ENCODE peak calls at places on chromosomes 6 and 20, in nine cellular contexts. One of them, this sample, is unnamed.

GRCh38 chr6:99241905-99242534 is 107.5 kb downstream of the FAXC start:
- DNase-seq in sciatic nerve: no peak
- DNase-seq in psoas muscle: no peak
- DNase-seq in stimulated activated CD8-positive, alpha-beta memory T cell treated with anti-CD3 and anti-CD28 coated beads, Interleukin-2, amount 100 ng/mL, for 48 hours: no peak
- DNase-seq in kidney glomerular epithelial cell: peak; percentile 31
- DNase-seq in iris pigment epithelial cell: peak; percentile 55
- DNase-seq in CD4-positive, alpha-beta memory T cell: no peak
- DNase-seq in cardiac fibroblast: peak; percentile 14
- DNase-seq in posterior vena cava: no peak
- DNase-seq in this sample: no peak

GRCh38 chr20:43959079-43959919 is 44.6 kb downstream of the TOX2 start:
- DNase-seq in sciatic nerve: no peak
- DNase-seq in psoas muscle: no peak
- DNase-seq in stimulated activated CD8-positive, alpha-beta memory T cell treated with anti-CD3 and anti-CD28 coated beads, Interleukin-2, amount 100 ng/mL, for 48 hours: no peak
- DNase-seq in kidney glomerular epithelial cell: no peak
- DNase-seq in iris pigment epithelial cell: peak; percentile 29
- DNase-seq in CD4-positive, alpha-beta memory T cell: peak; percentile 63
- DNase-seq in cardiac fibroblast: peak; percentile 61
- DNase-seq in posterior vena cava: peak; percentile 49
- DNase-seq in this sample: no peak

GRCh38 chr20:41786158-41786557 is 168.0 kb upstream of the CHD6 start:
- DNase-seq in sciatic nerve: no peak
- DNase-seq in psoas muscle: no peak
- DNase-seq in stimulated activated CD8-positive, alpha-beta memory T cell treated with anti-CD3 and anti-CD28 coated beads, Interleukin-2, amount 100 ng/mL, for 48 hours: no peak
- DNase-seq in kidney glomerular epithelial cell: no peak
- DNase-seq in iris pigment epithelial cell: peak; percentile 16
- DNase-seq in CD4-positive, alpha-beta memory T cell: no peak
- DNase-seq in cardiac fibroblast: no peak
- DNase-seq in posterior vena cava: no peak
- DNase-seq in this sample: no peak

GRCh38 chr6:25423358-25423757 is 144.2 kb downstream of the CARMIL1 start:
- DNase-seq in sciatic nerve: no peak
- DNase-seq in psoas muscle: no peak
- DNase-seq in stimulated activated CD8-positive, alpha-beta memory T cell treated with anti-CD3 and anti-CD28 coated beads, Interleukin-2, amount 100 ng/mL, for 48 hours: no peak
- DNase-seq in kidney glomerular epithelial cell: no peak
- DNase-seq in iris pigment epithelial cell: no peak
- DNase-seq in CD4-positive, alpha-beta memory T cell: no peak
- DNase-seq in cardiac fibroblast: no peak
- DNase-seq in posterior vena cava: no peak
- DNase-seq in this sample: no peak

GRCh38 chr6:30895343-30895742 is 11.0 kb downstream of the DDR1 start:
- DNase-seq in sciatic nerve: no peak
- DNase-seq in psoas muscle: no peak
- DNase-seq in stimulated activated CD8-positive, alpha-beta memory T cell treated with anti-CD3 and anti-CD28 coated beads, Interleukin-2, amount 100 ng/mL, for 48 hours: no peak
- DNase-seq in kidney glomerular epithelial cell: no peak
- DNase-seq in iris pigment epithelial cell: no peak
- DNase-seq in CD4-positive, alpha-beta memory T cell: no peak
- DNase-seq in cardiac fibroblast: no peak
- DNase-seq in posterior vena cava: peak; percentile 19
- DNase-seq in this sample: no peak

GRCh38 chr20:32971703-32972161 is 32.5 kb downstream of the SUN5 start:
- DNase-seq in sciatic nerve: peak; percentile 13
- DNase-seq in psoas muscle: no peak
- DNase-seq in stimulated activated CD8-positive, alpha-beta memory T cell treated with anti-CD3 and anti-CD28 coated beads, Interleukin-2, amount 100 ng/mL, for 48 hours: no peak
- DNase-seq in kidney glomerular epithelial cell: no peak
- DNase-seq in iris pigment epithelial cell: no peak
- DNase-seq in CD4-positive, alpha-beta memory T cell: no peak
- DNase-seq in cardiac fibroblast: no peak
- DNase-seq in posterior vena cava: no peak
- DNase-seq in this sample: no peak

GRCh38 chr6:17086469-17086868 is 15.4 kb upstream of the STMND1 start:
- DNase-seq in sciatic nerve: no peak
- DNase-seq in psoas muscle: no peak
- DNase-seq in stimulated activated CD8-positive, alpha-beta memory T cell treated with anti-CD3 and anti-CD28 coated beads, Interleukin-2, amount 100 ng/mL, for 48 hours: no peak
- DNase-seq in kidney glomerular epithelial cell: peak; percentile 52
- DNase-seq in iris pigment epithelial cell: peak; percentile 68
- DNase-seq in CD4-positive, alpha-beta memory T cell: peak; percentile 7
- DNase-seq in cardiac fibroblast: peak; percentile 82
- DNase-seq in posterior vena cava: no peak
- DNase-seq in this sample: no peak

GRCh38 chr6:3309391-3310050 is 50.8 kb downstream of the PSMG4 start:
- DNase-seq in sciatic nerve: peak; percentile 30
- DNase-seq in psoas muscle: no peak
- DNase-seq in stimulated activated CD8-positive, alpha-beta memory T cell treated with anti-CD3 and anti-CD28 coated beads, Interleukin-2, amount 100 ng/mL, for 48 hours: no peak
- DNase-seq in kidney glomerular epithelial cell: no peak
- DNase-seq in iris pigment epithelial cell: no peak
- DNase-seq in CD4-positive, alpha-beta memory T cell: no peak
- DNase-seq in cardiac fibroblast: no peak
- DNase-seq in posterior vena cava: peak; percentile 55
- DNase-seq in this sample: no peak

GRCh38 chr20:63409066-63409833 is 48.1 kb upstream of the CHRNA4 start:
- DNase-seq in sciatic nerve: no peak
- DNase-seq in psoas muscle: no peak
- DNase-seq in stimulated activated CD8-positive, alpha-beta memory T cell treated with anti-CD3 and anti-CD28 coated beads, Interleukin-2, amount 100 ng/mL, for 48 hours: no peak
- DNase-seq in kidney glomerular epithelial cell: no peak
- DNase-seq in iris pigment epithelial cell: no peak
- DNase-seq in CD4-positive, alpha-beta memory T cell: peak; percentile 17
- DNase-seq in cardiac fibroblast: no peak
- DNase-seq in posterior vena cava: no peak
- DNase-seq in this sample: no peak

GRCh38 chr20:11182715-11183114 is 508.9 kb upstream of the JAG1 start:
- DNase-seq in sciatic nerve: no peak
- DNase-seq in psoas muscle: no peak
- DNase-seq in stimulated activated CD8-positive, alpha-beta memory T cell treated with anti-CD3 and anti-CD28 coated beads, Interleukin-2, amount 100 ng/mL, for 48 hours: no peak
- DNase-seq in kidney glomerular epithelial cell: no peak
- DNase-seq in iris pigment epithelial cell: peak; percentile 49
- DNase-seq in CD4-positive, alpha-beta memory T cell: no peak
- DNase-seq in cardiac fibroblast: peak; percentile 34
- DNase-seq in posterior vena cava: no peak
- DNase-seq in this sample: no peak

GRCh38 chr6:32565511-32565910 is 24.1 kb downstream of the HLA-DRB1 start:
- DNase-seq in sciatic nerve: no peak
- DNase-seq in psoas muscle: no peak
- DNase-seq in stimulated activated CD8-positive, alpha-beta memory T cell treated with anti-CD3 and anti-CD28 coated beads, Interleukin-2, amount 100 ng/mL, for 48 hours: no peak
- DNase-seq in kidney glomerular epithelial cell: no peak
- DNase-seq in iris pigment epithelial cell: no peak
- DNase-seq in CD4-positive, alpha-beta memory T cell: no peak
- DNase-seq in cardiac fibroblast: no peak
- DNase-seq in posterior vena cava: no peak
- DNase-seq in this sample: no peak

GRCh38 chr6:116651916-116652315 is 16.6 kb downstream of the ZUP1 start:
- DNase-seq in sciatic nerve: no peak
- DNase-seq in psoas muscle: no peak
- DNase-seq in stimulated activated CD8-positive, alpha-beta memory T cell treated with anti-CD3 and anti-CD28 coated beads, Interleukin-2, amount 100 ng/mL, for 48 hours: no peak
- DNase-seq in kidney glomerular epithelial cell: no peak
- DNase-seq in iris pigment epithelial cell: no peak
- DNase-seq in CD4-positive, alpha-beta memory T cell: no peak
- DNase-seq in cardiac fibroblast: no peak
- DNase-seq in posterior vena cava: no peak
- DNase-seq in this sample: no peak

GRCh38 chr20:47332381-47333206 is 23.9 kb downstream of the ZMYND8 start:
- DNase-seq in sciatic nerve: no peak
- DNase-seq in psoas muscle: no peak
- DNase-seq in stimulated activated CD8-positive, alpha-beta memory T cell treated with anti-CD3 and anti-CD28 coated beads, Interleukin-2, amount 100 ng/mL, for 48 hours: no peak
- DNase-seq in kidney glomerular epithelial cell: no peak
- DNase-seq in iris pigment epithelial cell: no peak
- DNase-seq in CD4-positive, alpha-beta memory T cell: no peak
- DNase-seq in cardiac fibroblast: no peak
- DNase-seq in posterior vena cava: peak; percentile 13
- DNase-seq in this sample: no peak

GRCh38 chr20:11015440-11015839 is 341.6 kb upstream of the JAG1 start:
- DNase-seq in sciatic nerve: no peak
- DNase-seq in psoas muscle: no peak
- DNase-seq in stimulated activated CD8-positive, alpha-beta memory T cell treated with anti-CD3 and anti-CD28 coated beads, Interleukin-2, amount 100 ng/mL, for 48 hours: no peak
- DNase-seq in kidney glomerular epithelial cell: no peak
- DNase-seq in iris pigment epithelial cell: no peak
- DNase-seq in CD4-positive, alpha-beta memory T cell: no peak
- DNase-seq in cardiac fibroblast: no peak
- DNase-seq in posterior vena cava: no peak
- DNase-seq in this sample: no peak

GRCh38 chr6:87806098-87806497 is 104.1 kb upstream of the AKIRIN2 start:
- DNase-seq in sciatic nerve: no peak
- DNase-seq in psoas muscle: no peak
- DNase-seq in stimulated activated CD8-positive, alpha-beta memory T cell treated with anti-CD3 and anti-CD28 coated beads, Interleukin-2, amount 100 ng/mL, for 48 hours: no peak
- DNase-seq in kidney glomerular epithelial cell: no peak
- DNase-seq in iris pigment epithelial cell: no peak
- DNase-seq in CD4-positive, alpha-beta memory T cell: no peak
- DNase-seq in cardiac fibroblast: no peak
- DNase-seq in posterior vena cava: no peak
- DNase-seq in this sample: no peak

GRCh38 chr6:46796842-46797241 is 3.7 kb downstream of the MEP1A start:
- DNase-seq in sciatic nerve: no peak
- DNase-seq in psoas muscle: no peak
- DNase-seq in stimulated activated CD8-positive, alpha-beta memory T cell treated with anti-CD3 and anti-CD28 coated beads, Interleukin-2, amount 100 ng/mL, for 48 hours: no peak
- DNase-seq in kidney glomerular epithelial cell: no peak
- DNase-seq in iris pigment epithelial cell: no peak
- DNase-seq in CD4-positive, alpha-beta memory T cell: no peak
- DNase-seq in cardiac fibroblast: no peak
- DNase-seq in posterior vena cava: no peak
- DNase-seq in this sample: no peak

GRCh38 chr6:134342972-134343371 is 25.1 kb upstream of the SGK1 start:
- DNase-seq in sciatic nerve: no peak
- DNase-seq in psoas muscle: no peak
- DNase-seq in stimulated activated CD8-positive, alpha-beta memory T cell treated with anti-CD3 and anti-CD28 coated beads, Interleukin-2, amount 100 ng/mL, for 48 hours: no peak
- DNase-seq in kidney glomerular epithelial cell: no peak
- DNase-seq in iris pigment epithelial cell: no peak
- DNase-seq in CD4-positive, alpha-beta memory T cell: no peak
- DNase-seq in cardiac fibroblast: no peak
- DNase-seq in posterior vena cava: no peak
- DNase-seq in this sample: no peak

GRCh38 chr6:105400501-105400900 is 2.4 kb downstream of the PREP start:
- DNase-seq in sciatic nerve: no peak
- DNase-seq in psoas muscle: no peak
- DNase-seq in stimulated activated CD8-positive, alpha-beta memory T cell treated with anti-CD3 and anti-CD28 coated beads, Interleukin-2, amount 100 ng/mL, for 48 hours: no peak
- DNase-seq in kidney glomerular epithelial cell: no peak
- DNase-seq in iris pigment epithelial cell: peak; percentile 8
- DNase-seq in CD4-positive, alpha-beta memory T cell: no peak
- DNase-seq in cardiac fibroblast: no peak
- DNase-seq in posterior vena cava: no peak
- DNase-seq in this sample: no peak

GRCh38 chr6:166830185-166830890 is 126.0 kb downstream of the RNASET2 start:
- DNase-seq in sciatic nerve: no peak
- DNase-seq in psoas muscle: no peak
- DNase-seq in stimulated activated CD8-positive, alpha-beta memory T cell treated with anti-CD3 and anti-CD28 coated beads, Interleukin-2, amount 100 ng/mL, for 48 hours: no peak
- DNase-seq in kidney glomerular epithelial cell: no peak
- DNase-seq in iris pigment epithelial cell: no peak
- DNase-seq in CD4-positive, alpha-beta memory T cell: no peak
- DNase-seq in cardiac fibroblast: no peak
- DNase-seq in posterior vena cava: no peak
- DNase-seq in this sample: no peak

GRCh38 chr6:2961491-2961890 is 9.9 kb downstream of the SERPINB6 start:
- DNase-seq in sciatic nerve: no peak
- DNase-seq in psoas muscle: no peak
- DNase-seq in stimulated activated CD8-positive, alpha-beta memory T cell treated with anti-CD3 and anti-CD28 coated beads, Interleukin-2, amount 100 ng/mL, for 48 hours: no peak
- DNase-seq in kidney glomerular epithelial cell: no peak
- DNase-seq in iris pigment epithelial cell: no peak
- DNase-seq in CD4-positive, alpha-beta memory T cell: no peak
- DNase-seq in cardiac fibroblast: no peak
- DNase-seq in posterior vena cava: peak; percentile 25
- DNase-seq in this sample: no peak

GRCh38 chr6:64084201-64084663 is 448.6 kb downstream of the PHF3 start:
- DNase-seq in sciatic nerve: no peak
- DNase-seq in psoas muscle: no peak
- DNase-seq in stimulated activated CD8-positive, alpha-beta memory T cell treated with anti-CD3 and anti-CD28 coated beads, Interleukin-2, amount 100 ng/mL, for 48 hours: no peak
- DNase-seq in kidney glomerular epithelial cell: no peak
- DNase-seq in iris pigment epithelial cell: no peak
- DNase-seq in CD4-positive, alpha-beta memory T cell: no peak
- DNase-seq in cardiac fibroblast: no peak
- DNase-seq in posterior vena cava: no peak
- DNase-seq in this sample: no peak

GRCh38 chr6:1552296-1552761 is 57.4 kb upstream of the FOXC1 start:
- DNase-seq in sciatic nerve: no peak
- DNase-seq in psoas muscle: no peak
- DNase-seq in stimulated activated CD8-positive, alpha-beta memory T cell treated with anti-CD3 and anti-CD28 coated beads, Interleukin-2, amount 100 ng/mL, for 48 hours: no peak
- DNase-seq in kidney glomerular epithelial cell: no peak
- DNase-seq in iris pigment epithelial cell: peak; percentile 56
- DNase-seq in CD4-positive, alpha-beta memory T cell: peak; percentile 36
- DNase-seq in cardiac fibroblast: peak; percentile 30
- DNase-seq in posterior vena cava: no peak
- DNase-seq in this sample: no peak